ENCODE peak calls at places on chromosomes 4 and X, in six cellular contexts. N is heart left ventricle, X is transverse colon, K is mesothelial cell of epicardium, J is left ventricle myocardium inferior, O is dorsolateral prefrontal cortex. P is an unnamed sample.

GRCh38 chrX:15882704-15883539 is 28.3 kb upstream of the AP1S2 start:
- DNase-seq in N (no peak), X (no peak), K (no peak), J (no peak), O (no peak), P (no peak)

GRCh38 chrX:2748171-2748814 is 3.5 kb upstream of the XG start:
- DNase-seq in N (no peak), X (no peak), K (no peak), J (no peak), O (no peak), P (no peak)

GRCh38 chrX:24838624-24839023 is 144.9 kb downstream of the POLA1 start:
- DNase-seq in N (no peak), X (no peak), K (no peak), J (no peak), O (no peak), P (no peak)

GRCh38 chrX:153438522-153438921 is 7.3 kb downstream of the TREX2 start:
- DNase-seq in N (no peak), X (no peak), K (no peak), J (no peak), O (no peak), P (no peak)

GRCh38 chrX:102338162-102338561 is 91.2 kb downstream of the NXF2 start:
- DNase-seq in N (no peak), X (no peak), K (no peak), J (no peak), O (no peak), P (no peak)

GRCh38 chrX:136999021-136999420 is 34.8 kb downstream of the GPR101 start:
- DNase-seq in N (no peak), X (no peak), K (no peak), J (no peak), O (no peak), P (no peak)

GRCh38 chrX:48956728-48957414 is 536 bp downstream of the OTUD5 start:
- DNase-seq in N (peak; percentile 17), X (peak; percentile 47), K (no peak), J (no peak), O (no peak), P (no peak)

GRCh38 chr4:45502471-45502870 is 621.4 kb downstream of the GABRG1 start:
- DNase-seq in N (no peak), X (no peak), K (no peak), J (no peak), O (no peak), P (no peak)

GRCh38 chr4:88335092-88335665 is 43.5 kb upstream of the HERC6 start:
- DNase-seq in N (no peak), X (no peak), K (no peak), J (no peak), O (no peak), P (no peak)

GRCh38 chr4:13537832-13538177 is 6.5 kb downstream of the NKX3-2 start:
- DNase-seq in N (no peak), X (no peak), K (no peak), J (no peak), O (no peak), P (no peak)

GRCh38 chrX:31499120-31499519 is 427.3 kb upstream of the FTHL17 start:
- DNase-seq in N (no peak), X (no peak), K (no peak), J (no peak), O (no peak), P (no peak)

GRCh38 chr4:3823496-3824341 is 57.5 kb downstream of the ADRA2C start:
- DNase-seq in N (no peak), X (no peak), K (no peak), J (no peak), O (no peak), P (no peak)

GRCh38 chrX:130637591-130637990 is 235.8 kb downstream of the RBMX2 start:
- DNase-seq in N (no peak), X (no peak), K (no peak), J (no peak), O (no peak), P (no peak)

GRCh38 chrX:15468036-15468435 is 25.1 kb downstream of the PIR start:
- DNase-seq in N (no peak), X (peak; percentile 12), K (no peak), J (no peak), O (no peak), P (no peak)

GRCh38 chr4:114519368-114519767 is 79.2 kb upstream of the UGT8 start:
- DNase-seq in N (no peak), X (no peak), K (no peak), J (no peak), O (no peak), P (no peak)

GRCh38 chrX:14694631-14695030 is 165.3 kb downstream of the GLRA2 start:
- DNase-seq in N (no peak), X (no peak), K (no peak), J (no peak), O (no peak), P (no peak)

GRCh38 chr4:15003891-15004700 is 1.8 kb downstream of the CPEB2 start:
- DNase-seq in N (peak; percentile 41), X (peak; percentile 45), K (peak; percentile 33), J (peak; percentile 41), O (no peak), P (no peak)

GRCh38 chr4:87557348-87557747 is 28.2 kb upstream of the SPARCL1 start:
- DNase-seq in N (no peak), X (no peak), K (no peak), J (no peak), O (no peak), P (no peak)

GRCh38 chrX:10017866-10018265 is 50.7 kb downstream of the CLDN34 start:
- DNase-seq in N (no peak), X (no peak), K (no peak), J (no peak), O (no peak), P (no peak)

GRCh38 chr4:168732714-168733113 is 235.9 kb downstream of the PALLD start:
- DNase-seq in N (no peak), X (no peak), K (no peak), J (no peak), O (no peak), P (no peak)

GRCh38 chr4:15961778-15962510 is 1.0 kb downstream of the FGFBP2 start:
- DNase-seq in N (no peak), X (no peak), K (no peak), J (no peak), O (no peak), P (no peak)

DNA sequence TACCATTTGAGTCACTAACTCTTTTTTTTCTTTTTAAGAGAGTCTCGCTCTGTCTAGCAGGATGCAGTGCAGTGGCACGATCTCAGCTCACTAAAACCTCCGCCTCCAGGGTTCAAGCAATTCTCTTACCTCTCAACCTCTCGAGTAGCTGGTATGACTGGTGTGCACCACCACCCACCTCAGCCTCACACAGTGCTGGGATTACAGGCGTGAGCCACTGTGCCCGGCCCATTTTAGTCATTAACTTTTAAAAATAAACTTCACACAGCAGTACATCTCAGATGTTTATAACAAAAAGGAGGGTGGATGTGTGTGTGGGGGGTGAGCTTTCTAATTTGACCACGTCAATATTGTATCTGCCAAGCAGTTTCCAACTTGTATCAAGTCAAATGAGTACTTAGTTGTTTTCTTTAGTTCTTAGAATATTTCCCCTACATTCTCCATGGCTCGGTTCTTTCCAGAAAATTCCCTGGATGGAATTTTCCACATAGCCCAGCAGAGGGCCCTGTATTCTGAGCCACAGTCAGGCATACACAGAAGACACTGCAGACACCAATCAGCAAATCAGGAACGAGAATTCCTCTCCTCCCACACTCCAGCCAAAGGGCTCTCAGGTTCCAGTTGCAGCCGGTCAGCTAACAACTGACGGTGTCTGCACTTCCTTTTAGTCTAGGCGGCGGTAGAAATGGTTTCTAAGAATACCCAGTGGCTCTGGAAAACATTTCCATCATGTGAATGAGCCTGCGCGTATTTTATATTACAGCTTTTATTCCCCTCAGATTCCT is 20.1 kb upstream of the ARAF start:
- DNase-seq in N (peak; percentile 86), X (peak; percentile 77), K (peak; percentile 31), J (peak; percentile 63), O (peak; percentile 69), P (peak; percentile 49)
- TF ChIP-seq CTCF in N (peak; percentile 58), X (peak; percentile 48), K (peak; percentile 33), J (peak; percentile 67), O (peak; percentile 59), P (peak; percentile 40)

GRCh38 chr4:8289151-8289750 is 19.7 kb downstream of the HTRA3 start:
- DNase-seq in N (no peak), X (no peak), K (no peak), J (no peak), O (no peak), P (no peak)

GRCh38 chr4:8285143-8285975 is 15.8 kb downstream of the HTRA3 start:
- DNase-seq in N (no peak), X (no peak), K (no peak), J (peak; percentile 34), O (no peak), P (no peak)

GRCh38 chr4:8285976-8286718 is 16.6 kb downstream of the HTRA3 start:
- DNase-seq in N (peak; percentile 76), X (no peak), K (no peak), J (peak; percentile 79), O (no peak), P (no peak)

GRCh38 chr4:8286719-8287355 is 17.3 kb downstream of the HTRA3 start:
- DNase-seq in N (no peak), X (no peak), K (no peak), J (no peak), O (no peak), P (no peak)

GRCh38 chr4:8287606-8288280 is 18.2 kb downstream of the HTRA3 start:
- DNase-seq in N (peak; percentile 6), X (no peak), K (no peak), J (peak; percentile 7), O (no peak), P (no peak)
- TF ChIP-seq CTCF in N (no peak), X (no peak), K (no peak), J (no peak), O (no peak), P (no peak)

GRCh38 chr4:111807556-111807955 is 337.7 kb upstream of the FAM241A start:
- DNase-seq in N (no peak), X (no peak), K (no peak), J (no peak), O (no peak), P (no peak)
- TF ChIP-seq CTCF in N (no peak), X (no peak), K (no peak), J (no peak), O (no peak), P (no peak)

DNA sequence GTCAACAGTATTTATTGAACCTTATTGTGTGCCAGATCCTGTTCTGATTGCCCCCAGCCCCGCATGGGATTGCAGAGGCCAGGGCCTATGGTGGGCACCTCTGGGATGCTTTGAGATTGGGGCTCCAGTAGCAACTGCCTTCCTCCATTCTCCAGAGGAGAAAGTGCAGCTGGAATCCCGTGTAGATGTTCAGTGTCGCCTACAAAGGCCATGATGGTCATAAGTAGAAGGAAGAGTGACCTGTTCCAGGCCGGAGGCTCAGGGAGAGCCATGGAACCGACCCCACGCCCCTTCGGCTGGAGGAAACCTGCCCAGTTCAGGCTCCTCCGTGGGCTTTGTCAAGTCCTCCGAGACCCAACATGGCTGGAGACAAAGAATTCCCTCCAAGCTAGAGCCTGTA is 287.5 kb downstream of the FBXW7 start:
- DNase-seq in N (no peak), X (no peak), K (no peak), J (no peak), O (no peak), P (no peak)
- TF ChIP-seq CTCF in N (no peak), X (no peak), K (no peak), J (no peak), O (no peak), P (no peak)

P was measured in D721Med.